ENCODE peak calls at places on chromosomes 2 and 18, in nine cellular contexts. C, R, L, U, X, J, T, D and Y are unnamed samples.

GRCh38 chr2:23618696-23619530 is 233.9 kb downstream of the KLHL29 start:
- DNase-seq in C (no peak), R (no peak), L (no peak), U (no peak), X (no peak), J (no peak), T (no peak), D (no peak), Y (no peak)

GRCh38 chr2:157508676-157509075 is 64.8 kb upstream of the CYTIP start:
- DNase-seq in C (no peak), R (no peak), L (no peak), U (no peak), X (no peak), J (no peak), T (no peak), D (no peak), Y (no peak)

GRCh38 chr2:214069254-214069653 is 341.6 kb upstream of the VWC2L start:
- DNase-seq in C (peak; percentile 72), R (peak; percentile 4), L (no peak), U (no peak), X (peak; percentile 86), J (no peak), T (no peak), D (no peak), Y (peak; percentile 68)

GRCh38 chr18:26466026-26466425 is 82.3 kb downstream of the KCTD1 start:
- DNase-seq in C (no peak), R (no peak), L (no peak), U (no peak), X (no peak), J (no peak), T (no peak), D (no peak), Y (no peak)

GRCh38 chr18:62485684-62486083 is 37.1 kb upstream of the ZCCHC2 start:
- DNase-seq in C (peak; percentile 89), R (no peak), L (peak; percentile 23), U (no peak), X (peak; percentile 42), J (no peak), T (no peak), D (no peak), Y (peak; percentile 43)

GRCh38 chr18:22394428-22394827 is 23.3 kb downstream of the CTAGE1 start:
- DNase-seq in C (no peak), R (no peak), L (no peak), U (no peak), X (no peak), J (no peak), T (no peak), D (no peak), Y (no peak)

GRCh38 chr2:107932986-107933385 is 53.3 kb upstream of the SLC5A7 start:
- DNase-seq in C (no peak), R (no peak), L (no peak), U (no peak), X (peak; percentile 14), J (no peak), T (no peak), D (no peak), Y (peak; percentile 14)

GRCh38 chr2:164657129-164657528 is 35.8 kb upstream of the GRB14 start:
- DNase-seq in C (no peak), R (no peak), L (no peak), U (no peak), X (no peak), J (no peak), T (no peak), D (no peak), Y (no peak)